ENCODE peak calls at places on chromosomes 6 and 20, in six cellular contexts. One of them, this sample, is unnamed.

GRCh38 chr6:116287668-116288282 is 8.0 kb upstream of the TSPYL1 start:
- DNase-seq in keratinocyte: no peak
- DNase-seq in heart left ventricle: no peak
- DNase-seq in hepatocyte: peak; percentile 65
- DNase-seq in adrenal gland: no peak
- DNase-seq in thoracic aorta: no peak
- DNase-seq in this sample: peak; percentile 70

GRCh38 chr6:5085638-5086293 is 625 bp downstream of the PPP1R3G start:
- DNase-seq in keratinocyte: no peak
- DNase-seq in heart left ventricle: peak; percentile 57
- DNase-seq in hepatocyte: peak; percentile 63
- DNase-seq in adrenal gland: peak; percentile 54
- DNase-seq in thoracic aorta: no peak
- DNase-seq in this sample: no peak

GRCh38 chr6:110826236-110827129 is 11.2 kb upstream of the CDK19 start:
- DNase-seq in keratinocyte: no peak
- DNase-seq in heart left ventricle: no peak
- DNase-seq in hepatocyte: peak; percentile 7
- DNase-seq in adrenal gland: no peak
- DNase-seq in thoracic aorta: no peak
- DNase-seq in this sample: peak; percentile 44

GRCh38 chr6:156953478-156954146 is 176.4 kb downstream of the ARID1B start:
- DNase-seq in keratinocyte: peak; percentile 44
- DNase-seq in heart left ventricle: no peak
- DNase-seq in hepatocyte: peak; percentile 92
- DNase-seq in adrenal gland: peak; percentile 61
- DNase-seq in thoracic aorta: no peak
- DNase-seq in this sample: peak; percentile 97

GRCh38 chr20:4548552-4548951 is 173.2 kb upstream of the PRND start:
- DNase-seq in keratinocyte: peak; percentile 87
- DNase-seq in heart left ventricle: no peak
- DNase-seq in hepatocyte: no peak
- DNase-seq in adrenal gland: no peak
- DNase-seq in thoracic aorta: no peak
- DNase-seq in this sample: peak; percentile 95

GRCh38 chr20:46156065-46156464 is 38.0 kb downstream of the CD40 start:
- DNase-seq in keratinocyte: no peak
- DNase-seq in heart left ventricle: no peak
- DNase-seq in hepatocyte: no peak
- DNase-seq in adrenal gland: no peak
- DNase-seq in thoracic aorta: no peak
- DNase-seq in this sample: no peak

GRCh38 chr6:43274916-43275597 is 23.0 kb upstream of the SLC22A7 start:
- DNase-seq in keratinocyte: no peak
- DNase-seq in heart left ventricle: no peak
- DNase-seq in hepatocyte: peak; percentile 86
- DNase-seq in adrenal gland: no peak
- DNase-seq in thoracic aorta: no peak
- DNase-seq in this sample: no peak

GRCh38 chr20:10501377-10501776 is 66.3 kb downstream of the SLX4IP start:
- DNase-seq in keratinocyte: no peak
- DNase-seq in heart left ventricle: peak; percentile 26
- DNase-seq in hepatocyte: no peak
- DNase-seq in adrenal gland: no peak
- DNase-seq in thoracic aorta: no peak
- DNase-seq in this sample: peak; percentile 20

GRCh38 chr6:131948221-131948661 is 2.9 kb downstream of the CCN2 start:
- DNase-seq in keratinocyte: no peak
- DNase-seq in heart left ventricle: no peak
- DNase-seq in hepatocyte: no peak
- DNase-seq in adrenal gland: no peak
- DNase-seq in thoracic aorta: no peak
- DNase-seq in this sample: no peak

GRCh38 chr20:52833901-52834300 is 138.3 kb upstream of the TSHZ2 start:
- DNase-seq in keratinocyte: no peak
- DNase-seq in heart left ventricle: no peak
- DNase-seq in hepatocyte: no peak
- DNase-seq in adrenal gland: no peak
- DNase-seq in thoracic aorta: no peak
- DNase-seq in this sample: no peak

GRCh38 chr20:59455392-59456341 is 148.7 kb upstream of the PHACTR3 start:
- DNase-seq in keratinocyte: no peak
- DNase-seq in heart left ventricle: peak; percentile 54
- DNase-seq in hepatocyte: peak; percentile 53
- DNase-seq in adrenal gland: peak; percentile 58
- DNase-seq in thoracic aorta: no peak
- DNase-seq in this sample: peak; percentile 2

GRCh38 chr6:168290095-168290494 is 29.5 kb downstream of the DACT2 start:
- DNase-seq in keratinocyte: no peak
- DNase-seq in heart left ventricle: no peak
- DNase-seq in hepatocyte: no peak
- DNase-seq in adrenal gland: no peak
- DNase-seq in thoracic aorta: no peak
- DNase-seq in this sample: no peak

GRCh38 chr6:7445076-7445475 is 55.5 kb downstream of the RIOK1 start:
- DNase-seq in keratinocyte: no peak
- DNase-seq in heart left ventricle: no peak
- DNase-seq in hepatocyte: no peak
- DNase-seq in adrenal gland: no peak
- DNase-seq in thoracic aorta: no peak
- DNase-seq in this sample: no peak

GRCh38 chr6:12844284-12845223 is 128.0 kb downstream of the PHACTR1 start:
- DNase-seq in keratinocyte: no peak
- DNase-seq in heart left ventricle: no peak
- DNase-seq in hepatocyte: peak; percentile 31
- DNase-seq in adrenal gland: no peak
- DNase-seq in thoracic aorta: no peak
- DNase-seq in this sample: peak; percentile 29

GRCh38 chr6:167650730-167651129 is 176.0 kb upstream of the AFDN start:
- DNase-seq in keratinocyte: no peak
- DNase-seq in heart left ventricle: no peak
- DNase-seq in hepatocyte: no peak
- DNase-seq in adrenal gland: no peak
- DNase-seq in thoracic aorta: no peak
- DNase-seq in this sample: no peak

GRCh38 chr6:41618598-41618997 is 19.7 kb upstream of the MDFI start:
- DNase-seq in keratinocyte: no peak
- DNase-seq in heart left ventricle: no peak
- DNase-seq in hepatocyte: no peak
- DNase-seq in adrenal gland: no peak
- DNase-seq in thoracic aorta: no peak
- DNase-seq in this sample: no peak

GRCh38 chr6:73200735-73201134 is 24.6 kb downstream of the KHDC1L start:
- DNase-seq in keratinocyte: no peak
- DNase-seq in heart left ventricle: no peak
- DNase-seq in hepatocyte: no peak
- DNase-seq in adrenal gland: no peak
- DNase-seq in thoracic aorta: no peak
- DNase-seq in this sample: no peak

GRCh38 chr6:37779111-37779800 is 40.3 kb upstream of the ZFAND3 start:
- DNase-seq in keratinocyte: no peak
- DNase-seq in heart left ventricle: no peak
- DNase-seq in hepatocyte: no peak
- DNase-seq in adrenal gland: peak; percentile 28
- DNase-seq in thoracic aorta: no peak
- DNase-seq in this sample: no peak

GRCh38 chr6:127134136-127134535 is 15.7 kb downstream of the RSPO3 start:
- DNase-seq in keratinocyte: no peak
- DNase-seq in heart left ventricle: no peak
- DNase-seq in hepatocyte: no peak
- DNase-seq in adrenal gland: no peak
- DNase-seq in thoracic aorta: no peak
- DNase-seq in this sample: no peak
- TF ChIP-seq CTCF in keratinocyte: no peak
- TF ChIP-seq CTCF in heart left ventricle: no peak
- TF ChIP-seq CTCF in hepatocyte: no peak
- TF ChIP-seq CTCF in adrenal gland: no peak
- TF ChIP-seq CTCF in thoracic aorta: no peak
- TF ChIP-seq CTCF in this sample: no peak

GRCh38 chr20:47438464-47439381 is 63.0 kb upstream of the NCOA3 start:
- DNase-seq in keratinocyte: no peak
- DNase-seq in heart left ventricle: no peak
- DNase-seq in hepatocyte: peak; percentile 58
- DNase-seq in adrenal gland: no peak
- DNase-seq in thoracic aorta: no peak
- DNase-seq in this sample: peak; percentile 85
- H3K4me3 ChIP-seq in keratinocyte: no peak overlapping the region
- H3K4me3 ChIP-seq in heart left ventricle: no peak overlapping the region
- H3K4me3 ChIP-seq in hepatocyte: no peak overlapping the region
- H3K4me3 ChIP-seq in adrenal gland: no peak overlapping the region
- H3K4me3 ChIP-seq in thoracic aorta: no peak overlapping the region
- H3K4me3 ChIP-seq in this sample: no peak overlapping the region

GRCh38 chr6:3228791-3229565 is 1.5 kb upstream of the TUBB2B start:
- DNase-seq in keratinocyte: no peak
- DNase-seq in heart left ventricle: no peak
- DNase-seq in hepatocyte: peak; percentile 49
- DNase-seq in adrenal gland: no peak
- DNase-seq in thoracic aorta: no peak
- DNase-seq in this sample: no peak

GRCh38 chr6:3229566-3230274 is 2.3 kb upstream of the TUBB2B start:
- DNase-seq in keratinocyte: no peak
- DNase-seq in heart left ventricle: no peak
- DNase-seq in hepatocyte: peak; percentile 54
- DNase-seq in adrenal gland: no peak
- DNase-seq in thoracic aorta: no peak
- DNase-seq in this sample: no peak

GRCh38 chr6:3228046-3228671 is 706 bp upstream of the TUBB2B start:
- DNase-seq in keratinocyte: no peak
- DNase-seq in heart left ventricle: no peak
- DNase-seq in hepatocyte: peak; percentile 56
- DNase-seq in adrenal gland: no peak
- DNase-seq in thoracic aorta: no peak
- DNase-seq in this sample: no peak

GRCh38 chr6:3226422-3227362 is 761 bp downstream of the TUBB2B start:
- DNase-seq in keratinocyte: no peak
- DNase-seq in heart left ventricle: peak; percentile 34
- DNase-seq in hepatocyte: peak; percentile 73
- DNase-seq in adrenal gland: no peak
- DNase-seq in thoracic aorta: no peak
- DNase-seq in this sample: no peak

DNA sequence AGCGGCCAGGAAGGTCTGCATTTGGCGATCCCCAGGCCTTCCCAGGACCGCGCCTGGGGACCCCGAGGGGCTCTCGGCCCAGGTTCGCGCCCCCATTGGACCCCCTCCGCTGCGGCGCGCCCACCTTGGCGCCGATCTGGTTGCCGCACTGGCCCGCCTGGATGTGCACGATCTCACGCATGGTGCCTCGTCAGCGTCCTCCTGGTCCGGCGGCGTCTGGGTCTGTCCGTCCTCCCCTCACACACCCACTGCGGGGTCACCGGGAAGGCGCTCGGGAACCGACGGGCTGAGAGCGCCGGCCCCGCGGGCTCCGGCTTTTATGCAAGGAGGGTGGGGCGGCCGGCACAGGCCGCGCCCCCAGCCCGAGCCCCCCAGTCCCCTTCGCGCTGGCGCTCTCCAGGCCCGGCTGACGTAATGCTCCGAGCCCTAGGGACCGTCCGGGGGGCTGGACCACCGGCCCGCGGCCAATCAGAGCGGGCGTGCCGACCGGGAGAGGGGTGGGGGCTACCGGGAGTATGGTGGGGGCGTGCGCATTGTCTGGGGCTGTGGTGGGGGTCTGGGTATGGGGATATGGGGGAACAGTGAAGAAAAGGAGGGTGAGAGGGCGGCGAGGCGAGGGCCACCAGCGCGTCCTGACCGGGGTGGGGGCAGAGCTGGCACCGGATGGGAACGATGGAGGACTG is at the start of gene TUBB2B:
- DNase-seq in keratinocyte: no peak
- DNase-seq in heart left ventricle: peak; percentile 43
- DNase-seq in hepatocyte: peak; percentile 90
- DNase-seq in adrenal gland: no peak
- DNase-seq in thoracic aorta: no peak
- DNase-seq in this sample: no peak
- H3K27me3 ChIP-seq in keratinocyte: peaks cover 79% of the 10 kb centered on the region
- H3K27me3 ChIP-seq in heart left ventricle: peaks cover 42% of the 10 kb centered on the region
- H3K27me3 ChIP-seq in hepatocyte: peaks cover 41% of the 10 kb centered on the region
- H3K27me3 ChIP-seq in adrenal gland: peaks cover 38% of the 10 kb centered on the region
- H3K27me3 ChIP-seq in thoracic aorta: peaks cover 26% of the 10 kb centered on the region
- H3K27me3 ChIP-seq in this sample: peaks cover 54% of the 10 kb centered on the region

GRCh38 chr6:76351275-76351674 is 278.8 kb upstream of the IMPG1 start:
- DNase-seq in keratinocyte: no peak
- DNase-seq in heart left ventricle: no peak
- DNase-seq in hepatocyte: peak; percentile 32
- DNase-seq in adrenal gland: no peak
- DNase-seq in thoracic aorta: no peak
- DNase-seq in this sample: peak; percentile 14
- TF ChIP-seq CTCF in keratinocyte: peak; percentile 25
- TF ChIP-seq CTCF in heart left ventricle: peak; percentile 17
- TF ChIP-seq CTCF in hepatocyte: peak; percentile 41
- TF ChIP-seq CTCF in adrenal gland: no peak
- TF ChIP-seq CTCF in thoracic aorta: peak; percentile 11
- TF ChIP-seq CTCF in this sample: peak; percentile 8

GRCh38 chr6:40585218-40585617 is 1.9 kb downstream of the LRFN2 start:
- DNase-seq in keratinocyte: no peak
- DNase-seq in heart left ventricle: no peak
- DNase-seq in hepatocyte: no peak
- DNase-seq in adrenal gland: no peak
- DNase-seq in thoracic aorta: no peak
- DNase-seq in this sample: no peak

GRCh38 chr6:40585661-40586269 is 1.4 kb downstream of the LRFN2 start:
- DNase-seq in keratinocyte: no peak
- DNase-seq in heart left ventricle: no peak
- DNase-seq in hepatocyte: no peak
- DNase-seq in adrenal gland: no peak
- DNase-seq in thoracic aorta: no peak
- DNase-seq in this sample: no peak

GRCh38 chr6:40587240-40588069 is at the start of gene LRFN2:
- DNase-seq in keratinocyte: no peak
- DNase-seq in heart left ventricle: peak; percentile 65
- DNase-seq in hepatocyte: peak; percentile 90
- DNase-seq in adrenal gland: peak; percentile 72
- DNase-seq in thoracic aorta: no peak
- DNase-seq in this sample: peak; percentile 29

GRCh38 chr6:40586800-40587201 is 363 bp downstream of the LRFN2 start:
- DNase-seq in keratinocyte: no peak
- DNase-seq in heart left ventricle: no peak
- DNase-seq in hepatocyte: no peak
- DNase-seq in adrenal gland: peak; percentile 23
- DNase-seq in thoracic aorta: no peak
- DNase-seq in this sample: no peak

GRCh38 chr6:40586369-40586768 is 795 bp downstream of the LRFN2 start:
- DNase-seq in keratinocyte: no peak
- DNase-seq in heart left ventricle: no peak
- DNase-seq in hepatocyte: no peak
- DNase-seq in adrenal gland: no peak
- DNase-seq in thoracic aorta: no peak
- DNase-seq in this sample: no peak
- H3K4me3 ChIP-seq in keratinocyte: no peak overlapping the region
- H3K4me3 ChIP-seq in heart left ventricle: peak overlapping the region; percentile 49
- H3K4me3 ChIP-seq in hepatocyte: peak overlapping the region; percentile 88
- H3K4me3 ChIP-seq in adrenal gland: no peak overlapping the region
- H3K4me3 ChIP-seq in thoracic aorta: peak overlapping the region; percentile 75
- H3K4me3 ChIP-seq in this sample: no peak overlapping the region

This sample was measured in bronchial epithelial cell.